ENCODE peak calls at places on chromosome 22, in four cellular contexts. One of them, this sample, is unnamed.

GRCh38 chr22:46259374-46259773 is 3.8 kb downstream of the PKDREJ start:
- DNase-seq in stimulated activated CD8-positive, alpha-beta memory T cell treated with anti-CD3 and anti-CD28 coated beads, Interleukin-15, amount 100 ng/mL, for 4 hours: no peak
- DNase-seq in nucleus accumbens: no peak
- DNase-seq in cardiac muscle cell: no peak
- DNase-seq in this sample: no peak

GRCh38 chr22:37417737-37418348 is 9.4 kb downstream of the ELFN2 start:
- DNase-seq in cardiac muscle cell: no peak
- DNase-seq in stimulated activated CD8-positive, alpha-beta memory T cell treated with anti-CD3 and anti-CD28 coated beads, Interleukin-15, amount 100 ng/mL, for 4 hours: no peak
- DNase-seq in nucleus accumbens: no peak
- DNase-seq in this sample: no peak

GRCh38 chr22:20808844-20809243 is 34.9 kb downstream of the SERPIND1 start:
- DNase-seq in nucleus accumbens: no peak
- DNase-seq in cardiac muscle cell: no peak
- DNase-seq in stimulated activated CD8-positive, alpha-beta memory T cell treated with anti-CD3 and anti-CD28 coated beads, Interleukin-15, amount 100 ng/mL, for 4 hours: no peak
- DNase-seq in this sample: no peak

GRCh38 chr22:47259049-47259448 is 496.6 kb downstream of the TBC1D22A start:
- DNase-seq in nucleus accumbens: no peak
- DNase-seq in cardiac muscle cell: no peak
- DNase-seq in stimulated activated CD8-positive, alpha-beta memory T cell treated with anti-CD3 and anti-CD28 coated beads, Interleukin-15, amount 100 ng/mL, for 4 hours: no peak
- DNase-seq in this sample: no peak

GRCh38 chr22:21642584-21643448 is 714 bp downstream of the SDF2L1 start:
- DNase-seq in nucleus accumbens: no peak
- DNase-seq in stimulated activated CD8-positive, alpha-beta memory T cell treated with anti-CD3 and anti-CD28 coated beads, Interleukin-15, amount 100 ng/mL, for 4 hours: no peak
- DNase-seq in cardiac muscle cell: peak
- DNase-seq in this sample: no peak

GRCh38 chr22:45671051-45671782 is 417 bp upstream of the ATXN10 start:
- DNase-seq in nucleus accumbens: no peak
- DNase-seq in stimulated activated CD8-positive, alpha-beta memory T cell treated with anti-CD3 and anti-CD28 coated beads, Interleukin-15, amount 100 ng/mL, for 4 hours: no peak
- DNase-seq in cardiac muscle cell: no peak
- DNase-seq in this sample: no peak

GRCh38 chr22:38570841-38571364 is 920 bp upstream of the DMC1 start:
- DNase-seq in cardiac muscle cell: no peak
- DNase-seq in stimulated activated CD8-positive, alpha-beta memory T cell treated with anti-CD3 and anti-CD28 coated beads, Interleukin-15, amount 100 ng/mL, for 4 hours: peak
- DNase-seq in nucleus accumbens: peak
- DNase-seq in this sample: no peak

GRCh38 chr22:48431536-48432315 is 1395.9 kb downstream of the BRD1 start:
- DNase-seq in cardiac muscle cell: no peak
- DNase-seq in stimulated activated CD8-positive, alpha-beta memory T cell treated with anti-CD3 and anti-CD28 coated beads, Interleukin-15, amount 100 ng/mL, for 4 hours: no peak
- DNase-seq in nucleus accumbens: no peak
- DNase-seq in this sample: no peak

GRCh38 chr22:27875951-27876350 is 43.1 kb downstream of the PITPNB start:
- DNase-seq in stimulated activated CD8-positive, alpha-beta memory T cell treated with anti-CD3 and anti-CD28 coated beads, Interleukin-15, amount 100 ng/mL, for 4 hours: no peak
- DNase-seq in cardiac muscle cell: no peak
- DNase-seq in nucleus accumbens: no peak
- DNase-seq in this sample: no peak

GRCh38 chr22:33573479-33573878 is 346.8 kb downstream of the LARGE1 start:
- DNase-seq in nucleus accumbens: no peak
- DNase-seq in stimulated activated CD8-positive, alpha-beta memory T cell treated with anti-CD3 and anti-CD28 coated beads, Interleukin-15, amount 100 ng/mL, for 4 hours: no peak
- DNase-seq in cardiac muscle cell: no peak
- DNase-seq in this sample: no peak

GRCh38 chr22:38718414-38718813 is 12.7 kb downstream of the GTPBP1 start:
- DNase-seq in cardiac muscle cell: peak
- DNase-seq in stimulated activated CD8-positive, alpha-beta memory T cell treated with anti-CD3 and anti-CD28 coated beads, Interleukin-15, amount 100 ng/mL, for 4 hours: no peak
- DNase-seq in nucleus accumbens: peak
- DNase-seq in this sample: peak

GRCh38 chr22:35544189-35544588 is 3.6 kb downstream of the RASD2 start:
- DNase-seq in cardiac muscle cell: no peak
- DNase-seq in stimulated activated CD8-positive, alpha-beta memory T cell treated with anti-CD3 and anti-CD28 coated beads, Interleukin-15, amount 100 ng/mL, for 4 hours: no peak
- DNase-seq in nucleus accumbens: no peak
- DNase-seq in this sample: no peak

GRCh38 chr22:17930455-17931313 is 93.7 kb downstream of the MICAL3 start:
- DNase-seq in cardiac muscle cell: no peak
- DNase-seq in nucleus accumbens: no peak
- DNase-seq in stimulated activated CD8-positive, alpha-beta memory T cell treated with anti-CD3 and anti-CD28 coated beads, Interleukin-15, amount 100 ng/mL, for 4 hours: no peak
- DNase-seq in this sample: no peak

GRCh38 chr22:47192106-47192650 is 429.7 kb downstream of the TBC1D22A start:
- DNase-seq in nucleus accumbens: no peak
- DNase-seq in cardiac muscle cell: no peak
- DNase-seq in stimulated activated CD8-positive, alpha-beta memory T cell treated with anti-CD3 and anti-CD28 coated beads, Interleukin-15, amount 100 ng/mL, for 4 hours: no peak
- DNase-seq in this sample: no peak

GRCh38 chr22:19817561-19818263 is 37.0 kb downstream of the GNB1L start:
- DNase-seq in stimulated activated CD8-positive, alpha-beta memory T cell treated with anti-CD3 and anti-CD28 coated beads, Interleukin-15, amount 100 ng/mL, for 4 hours: no peak
- DNase-seq in nucleus accumbens: no peak
- DNase-seq in cardiac muscle cell: no peak
- DNase-seq in this sample: no peak

GRCh38 chr22:25064894-25065560 is 112.5 kb downstream of the KIAA1671 start:
- DNase-seq in stimulated activated CD8-positive, alpha-beta memory T cell treated with anti-CD3 and anti-CD28 coated beads, Interleukin-15, amount 100 ng/mL, for 4 hours: no peak
- DNase-seq in nucleus accumbens: no peak
- DNase-seq in cardiac muscle cell: peak
- DNase-seq in this sample: no peak

GRCh38 chr22:19663286-19663815 is 51.0 kb upstream of the SEPTIN5 start:
- DNase-seq in nucleus accumbens: no peak
- DNase-seq in cardiac muscle cell: peak
- DNase-seq in stimulated activated CD8-positive, alpha-beta memory T cell treated with anti-CD3 and anti-CD28 coated beads, Interleukin-15, amount 100 ng/mL, for 4 hours: no peak
- DNase-seq in this sample: peak

GRCh38 chr22:46688949-46689348 is 49.1 kb downstream of the CERK start:
- DNase-seq in nucleus accumbens: no peak
- DNase-seq in stimulated activated CD8-positive, alpha-beta memory T cell treated with anti-CD3 and anti-CD28 coated beads, Interleukin-15, amount 100 ng/mL, for 4 hours: no peak
- DNase-seq in cardiac muscle cell: no peak
- DNase-seq in this sample: no peak

GRCh38 chr22:25403752-25404471 is 160.6 kb upstream of the GRK3 start:
- DNase-seq in stimulated activated CD8-positive, alpha-beta memory T cell treated with anti-CD3 and anti-CD28 coated beads, Interleukin-15, amount 100 ng/mL, for 4 hours: no peak
- DNase-seq in cardiac muscle cell: no peak
- DNase-seq in nucleus accumbens: no peak
- DNase-seq in this sample: no peak

GRCh38 chr22:20777420-20778177 is 3.7 kb downstream of the SERPIND1 start:
- DNase-seq in cardiac muscle cell: peak
- DNase-seq in nucleus accumbens: no peak
- DNase-seq in stimulated activated CD8-positive, alpha-beta memory T cell treated with anti-CD3 and anti-CD28 coated beads, Interleukin-15, amount 100 ng/mL, for 4 hours: no peak
- DNase-seq in this sample: no peak

GRCh38 chr22:25137577-25138525 is 61.8 kb upstream of the CRYBB3 start:
- DNase-seq in cardiac muscle cell: no peak
- DNase-seq in nucleus accumbens: no peak
- DNase-seq in stimulated activated CD8-positive, alpha-beta memory T cell treated with anti-CD3 and anti-CD28 coated beads, Interleukin-15, amount 100 ng/mL, for 4 hours: no peak
- DNase-seq in this sample: no peak

GRCh38 chr22:49481651-49482399 is 345.8 kb downstream of the BRD1 start:
- DNase-seq in stimulated activated CD8-positive, alpha-beta memory T cell treated with anti-CD3 and anti-CD28 coated beads, Interleukin-15, amount 100 ng/mL, for 4 hours: no peak
- DNase-seq in cardiac muscle cell: no peak
- DNase-seq in nucleus accumbens: no peak
- DNase-seq in this sample: no peak

GRCh38 chr22:49960967-49961600 is 512 bp downstream of the PIM3 start:
- DNase-seq in cardiac muscle cell: peak
- DNase-seq in nucleus accumbens: no peak
- DNase-seq in stimulated activated CD8-positive, alpha-beta memory T cell treated with anti-CD3 and anti-CD28 coated beads, Interleukin-15, amount 100 ng/mL, for 4 hours: no peak
- DNase-seq in this sample: no peak

GRCh38 chr22:31956360-31956759 is 12.0 kb downstream of the YWHAH start:
- DNase-seq in nucleus accumbens: no peak
- DNase-seq in cardiac muscle cell: no peak
- DNase-seq in stimulated activated CD8-positive, alpha-beta memory T cell treated with anti-CD3 and anti-CD28 coated beads, Interleukin-15, amount 100 ng/mL, for 4 hours: no peak
- DNase-seq in this sample: no peak

GRCh38 chr22:35170716-35171697 is 86.3 kb upstream of the HMGXB4 start:
- DNase-seq in nucleus accumbens: no peak
- DNase-seq in stimulated activated CD8-positive, alpha-beta memory T cell treated with anti-CD3 and anti-CD28 coated beads, Interleukin-15, amount 100 ng/mL, for 4 hours: no peak
- DNase-seq in cardiac muscle cell: no peak
- DNase-seq in this sample: no peak

GRCh38 chr22:21641417-21641794 is 696 bp upstream of the SDF2L1 start:
- DNase-seq in cardiac muscle cell: peak
- DNase-seq in nucleus accumbens: no peak
- DNase-seq in stimulated activated CD8-positive, alpha-beta memory T cell treated with anti-CD3 and anti-CD28 coated beads, Interleukin-15, amount 100 ng/mL, for 4 hours: no peak
- DNase-seq in this sample: no peak

This sample was measured in GOT3.